ENCODE peak calls at places on chromosome 1, in five cellular contexts. N, K, O, I and U are unnamed samples.
A peak's percentile ranks its signal among the peaks of the same experiment; 100 is the strongest.

GRCh38 chr1:51636191-51636590 is 19.3 kb downstream of the OSBPL9 start:
- DNase-seq in N (no peak), K (no peak), O (no peak), I (no peak), U (no peak)

GRCh38 chr1:74468982-74469603 is 43.3 kb downstream of the LRRC53 start:
- DNase-seq in N (peak; percentile 55), K (peak; percentile 39), O (peak; percentile 30), I (peak; percentile 48), U (peak; percentile 47)

GRCh38 chr1:56331892-56332567 is 247.3 kb downstream of the PLPP3 start:
- DNase-seq in N (no peak), K (peak; percentile 83), O (no peak), I (no peak), U (no peak)

GRCh38 chr1:242703467-242703866 is 179.0 kb upstream of the PLD5 start:
- DNase-seq in N (no peak), K (no peak), O (no peak), I (no peak), U (no peak)

GRCh38 chr1:183804916-183805734 is at the start of gene RGL1:
- DNase-seq in N (peak; percentile 84), K (peak; percentile 76), O (peak; percentile 81), I (peak; percentile 64), U (peak; percentile 78)

GRCh38 chr1:209587778-209588177 is 4.3 kb downstream of the CAMK1G start:
- DNase-seq in N (peak; percentile 26), K (no peak), O (no peak), I (no peak), U (no peak)

GRCh38 chr1:22212400-22213233 is 69.7 kb upstream of the WNT4 start:
- DNase-seq in N (no peak), K (no peak), O (peak; percentile 43), I (peak; percentile 76), U (no peak)

GRCh38 chr1:208007938-208008342 is 97.0 kb upstream of the CD34 start:
- DNase-seq in N (peak; percentile 64), K (peak; percentile 89), O (no peak), I (no peak), U (no peak)

GRCh38 chr1:242426271-242426905 is 98.1 kb downstream of the PLD5 start:
- DNase-seq in N (no peak), K (no peak), O (no peak), I (no peak), U (no peak)

GRCh38 chr1:233759665-233760064 is 144.8 kb upstream of the SLC35F3 start:
- DNase-seq in N (no peak), K (peak; percentile 0), O (no peak), I (no peak), U (no peak)

GRCh38 chr1:119188926-119189325 is 48.5 kb upstream of the WARS2 start:
- DNase-seq in N (peak; percentile 44), K (no peak), O (no peak), I (no peak), U (peak; percentile 85)

GRCh38 chr1:155173478-155174333 is at the start of gene TRIM46:
- DNase-seq in N (peak; percentile 87), K (peak; percentile 56), O (peak; percentile 89), I (peak; percentile 95), U (peak; percentile 24)

GRCh38 chr1:23395849-23396248 is 26.2 kb upstream of the ZNF436 start:
- DNase-seq in N (no peak), K (no peak), O (no peak), I (no peak), U (no peak)

GRCh38 chr1:229186373-229187056 is 84.4 kb upstream of the RAB4A start:
- DNase-seq in N (no peak), K (no peak), O (no peak), I (no peak), U (no peak)

GRCh38 chr1:215669806-215670485 is 102.8 kb downstream of the KCTD3 start:
- DNase-seq in N (peak; percentile 8), K (peak; percentile 49), O (no peak), I (no peak), U (no peak)